ENCODE peak calls at places on chromosome 16, in nine cellular contexts. O, V, D, L, T, E, A, W and K are unnamed samples.

GRCh38 chr16:29641561-29641960 is 21.5 kb upstream of the SPN start:
- ATAC-seq in O (peak), V (no peak), D (peak), L (peak), T (no peak), E (no peak), A (no peak), W (no peak), K (no peak)

GRCh38 chr16:31129568-31130335 is 5.8 kb downstream of the PRSS8 start:
- ATAC-seq in O (no peak), V (no peak), D (no peak), L (no peak), T (no peak), E (no peak), A (peak), W (no peak), K (no peak)

GRCh38 chr16:75193730-75194444 is 13.1 kb downstream of the CTRB2 start:
- ATAC-seq in O (no peak), V (no peak), D (no peak), L (no peak), T (no peak), E (no peak), A (no peak), W (no peak), K (no peak)

GRCh38 chr16:74730049-74730683 is 29.5 kb upstream of the MLKL start:
- ATAC-seq in O (no peak), V (no peak), D (no peak), L (no peak), T (no peak), E (peak), A (no peak), W (no peak), K (peak)

GRCh38 chr16:2523801-2524231 is 3.6 kb downstream of the AMDHD2 start:
- ATAC-seq in O (no peak), V (no peak), D (no peak), L (no peak), T (no peak), E (no peak), A (no peak), W (no peak), K (no peak)

GRCh38 chr16:12741176-12741575 is 62.5 kb downstream of the CPPED1 start:
- ATAC-seq in O (no peak), V (no peak), D (no peak), L (no peak), T (no peak), E (no peak), A (no peak), W (no peak), K (no peak)

GRCh38 chr16:87826798-87827587 is 42.3 kb downstream of the SLC7A5 start:
- ATAC-seq in O (no peak), V (no peak), D (no peak), L (no peak), T (no peak), E (no peak), A (no peak), W (no peak), K (no peak)

GRCh38 chr16:46822270-46822669 is 8.7 kb downstream of the C16orf87 start:
- ATAC-seq in O (peak), V (no peak), D (no peak), L (no peak), T (no peak), E (no peak), A (no peak), W (no peak), K (no peak)

GRCh38 chr16:12480916-12481315 is 322.8 kb downstream of the CPPED1 start:
- ATAC-seq in O (no peak), V (no peak), D (no peak), L (no peak), T (no peak), E (no peak), A (no peak), W (no peak), K (no peak)

GRCh38 chr16:29290631-29291247 is 115.8 kb downstream of the NPIPB11 start:
- ATAC-seq in O (peak), V (peak), D (peak), L (peak), T (peak), E (peak), A (peak), W (peak), K (peak)

GRCh38 chr16:21639493-21639892 is 12.9 kb downstream of the IGSF6 start:
- ATAC-seq in O (no peak), V (no peak), D (no peak), L (no peak), T (no peak), E (no peak), A (no peak), W (no peak), K (no peak)

GRCh38 chr16:78179666-78180065 is 80.2 kb downstream of the WWOX start:
- ATAC-seq in O (no peak), V (no peak), D (no peak), L (no peak), T (no peak), E (peak), A (no peak), W (no peak), K (no peak)

GRCh38 chr16:68617735-68618134 is 27.4 kb upstream of the CDH3 start:
- ATAC-seq in O (no peak), V (no peak), D (no peak), L (no peak), T (no peak), E (no peak), A (no peak), W (no peak), K (peak)

GRCh38 chr16:86517652-86518258 is 7.4 kb downstream of the FOXF1 start:
- ATAC-seq in O (peak), V (peak), D (no peak), L (no peak), T (peak), E (peak), A (peak), W (peak), K (peak)

GRCh38 chr16:67481561-67482259 is 753 bp upstream of the ATP6V0D1 start:
- ATAC-seq in O (peak), V (peak), D (peak), L (no peak), T (peak), E (no peak), A (peak), W (peak), K (peak)

GRCh38 chr16:67951485-67951884 is 7.6 kb upstream of the LCAT start:
- ATAC-seq in O (no peak), V (no peak), D (no peak), L (no peak), T (no peak), E (no peak), A (peak), W (peak), K (no peak)

GRCh38 chr16:87165151-87165550 is 152.0 kb downstream of the C16orf95 start:
- ATAC-seq in O (no peak), V (no peak), D (no peak), L (no peak), T (no peak), E (no peak), A (no peak), W (no peak), K (no peak)

GRCh38 chr16:54957403-54957802 is 26.7 kb downstream of the IRX5 start:
- ATAC-seq in O (no peak), V (no peak), D (no peak), L (no peak), T (no peak), E (no peak), A (no peak), W (no peak), K (peak)

GRCh38 chr16:15523092-15523541 is 88.7 kb downstream of the BMERB1 start:
- ATAC-seq in O (no peak), V (peak), D (peak), L (peak), T (peak), E (no peak), A (no peak), W (no peak), K (no peak)

GRCh38 chr16:83336630-83337029 is 471.1 kb upstream of the HSBP1 start:
- ATAC-seq in O (no peak), V (no peak), D (no peak), L (no peak), T (peak), E (no peak), A (no peak), W (no peak), K (no peak)

GRCh38 chr16:73037331-73037745 is 10.6 kb downstream of the ZFHX3 start:
- ATAC-seq in O (no peak), V (no peak), D (no peak), L (no peak), T (peak), E (no peak), A (peak), W (peak), K (no peak)

GRCh38 chr16:74169687-74170522 is 126.7 kb upstream of the PSMD7 start:
- ATAC-seq in O (no peak), V (no peak), D (no peak), L (no peak), T (no peak), E (no peak), A (no peak), W (no peak), K (no peak)

GRCh38 chr16:57128787-57129389 is 36.5 kb downstream of the CPNE2 start:
- ATAC-seq in O (peak), V (peak), D (peak), L (peak), T (no peak), E (no peak), A (no peak), W (no peak), K (no peak)

GRCh38 chr16:89623511-89624232 is 10.2 kb downstream of the DPEP1 start:
- ATAC-seq in O (no peak), V (no peak), D (no peak), L (no peak), T (no peak), E (no peak), A (peak), W (no peak), K (peak)

GRCh38 chr16:26668026-26668425 is 398.7 kb upstream of the C16orf82 start:
- ATAC-seq in O (no peak), V (no peak), D (no peak), L (no peak), T (no peak), E (no peak), A (no peak), W (no peak), K (no peak)

GRCh38 chr16:53519417-53520091 is 16.5 kb upstream of the AKTIP start:
- ATAC-seq in O (no peak), V (peak), D (no peak), L (no peak), T (no peak), E (no peak), A (no peak), W (no peak), K (no peak)

GRCh38 chr16:10641555-10641952 is 53.2 kb downstream of the TEKT5 start:
- ATAC-seq in O (no peak), V (no peak), D (no peak), L (no peak), T (no peak), E (no peak), A (no peak), W (no peak), K (no peak)

GRCh38 chr16:64398795-64399194 is 723.1 kb downstream of the CDH11 start:
- ATAC-seq in O (no peak), V (no peak), D (no peak), L (no peak), T (no peak), E (peak), A (no peak), W (no peak), K (no peak)

GRCh38 chr16:83898463-83899271 is at the start of gene MLYCD:
- ATAC-seq in O (peak), V (peak), D (peak), L (peak), T (peak), E (peak), A (peak), W (peak), K (peak)

GRCh38 chr16:57091200-57091989 is 988 bp upstream of the CPNE2 start:
- ATAC-seq in O (no peak), V (no peak), D (no peak), L (no peak), T (no peak), E (peak), A (peak), W (peak), K (peak)

GRCh38 chr16:81908466-81909230 is 102.6 kb downstream of the SDR42E1 start:
- ATAC-seq in O (no peak), V (no peak), D (no peak), L (no peak), T (no peak), E (peak), A (no peak), W (no peak), K (peak)

GRCh38 chr16:62010186-62010585 is 26.1 kb downstream of the CDH8 start:
- ATAC-seq in O (no peak), V (no peak), D (no peak), L (no peak), T (no peak), E (no peak), A (no peak), W (no peak), K (no peak)

GRCh38 chr16:1771864-1772361 is 570 bp upstream of the NME3 start:
- ATAC-seq in O (no peak), V (no peak), D (no peak), L (no peak), T (no peak), E (no peak), A (no peak), W (no peak), K (no peak)